ENCODE peak calls at places on chromosomes 12 and 14, in six cellular contexts. H, E, L, A, R and O are unnamed samples. For H3K27me3, the result is how much of the 10 kb centered on the place peaks cover.

GRCh38 chr14:93114713-93115068 is 1.0 kb downstream of the ITPK1 start:
- DNase-seq in H (no peak), E (no peak), L (no peak), A (peak), R (no peak), O (no peak)

GRCh38 chr14:96239759-96240158 is 16.3 kb upstream of the BDKRB1 start:
- DNase-seq in H (no peak), E (no peak), L (no peak), A (no peak), R (no peak), O (no peak)

GRCh38 chr12:98227162-98227561 is 288.2 kb upstream of the TMPO start:
- DNase-seq in H (peak), E (peak), L (no peak), A (peak), R (no peak), O (peak)

GRCh38 chr14:93538411-93538810 is 107.7 kb downstream of the UNC79 start:
- DNase-seq in H (peak), E (peak), L (no peak), A (peak), R (no peak), O (peak)

GRCh38 chr14:23175823-23176222 is 7.6 kb downstream of the SLC7A8 start:
- DNase-seq in H (no peak), E (no peak), L (no peak), A (no peak), R (no peak), O (no peak)

GRCh38 chr12:66776974-66777373 is 98.1 kb upstream of the GRIP1 start:
- DNase-seq in H (no peak), E (no peak), L (no peak), A (no peak), R (peak), O (no peak)

GRCh38 chr12:86196465-86196864 is 59.7 kb downstream of the MGAT4C start:
- DNase-seq in H (no peak), E (no peak), L (no peak), A (no peak), R (no peak), O (no peak)

GRCh38 chr14:23307687-23308644 is 1.3 kb downstream of the BCL2L2 start:
- DNase-seq in H (no peak), E (no peak), L (no peak), A (no peak), R (no peak), O (no peak)

GRCh38 chr12:99984271-99985128 is at the start of gene ANKS1B:
- DNase-seq in H (peak), E (no peak), L (no peak), A (peak), R (peak), O (no peak)

GRCh38 chr14:21978184-21978998 is 304.8 kb upstream of the OR4E1 start:
- DNase-seq in H (peak), E (peak), L (no peak), A (peak), R (no peak), O (peak)

GRCh38 chr12:68350753-68351152 is 18.6 kb upstream of the MDM1 start:
- DNase-seq in H (no peak), E (no peak), L (no peak), A (no peak), R (no peak), O (no peak)

GRCh38 chr14:48751293-48751692 is 834.9 kb downstream of the RPS29 start:
- DNase-seq in H (no peak), E (no peak), L (no peak), A (no peak), R (no peak), O (no peak)

GRCh38 chr14:90388437-90388836 is 8.4 kb upstream of the CALM1 start:
- DNase-seq in H (no peak), E (peak), L (no peak), A (peak), R (no peak), O (no peak)

GRCh38 chr14:73478684-73479083 is 12.0 kb upstream of the RIOX1 start:
- DNase-seq in H (no peak), E (no peak), L (no peak), A (no peak), R (no peak), O (no peak)

GRCh38 chr12:96327889-96328288 is 72.3 kb downstream of the CDK17 start:
- DNase-seq in H (no peak), E (no peak), L (no peak), A (no peak), R (no peak), O (no peak)

GRCh38 chr12:2057041-2057792 is 4.4 kb downstream of the CACNA1C start:
- DNase-seq in H (peak), E (peak), L (no peak), A (peak), R (no peak), O (peak)

GRCh38 chr14:95774265-95775160 is 60.6 kb upstream of the TCL1A start:
- DNase-seq in H (peak), E (peak), L (no peak), A (peak), R (peak), O (peak)

GRCh38 chr14:73339846-73340565 is 102.7 kb downstream of the PAPLN start:
- DNase-seq in H (peak), E (no peak), L (no peak), A (peak), R (no peak), O (no peak)

GRCh38 chr14:44453433-44454171 is 53.5 kb downstream of the FSCB start:
- DNase-seq in H (no peak), E (no peak), L (no peak), A (no peak), R (no peak), O (no peak)

GRCh38 chr12:47903151-47903611 is 1.6 kb downstream of the VDR start:
- DNase-seq in H (no peak), E (no peak), L (no peak), A (peak), R (no peak), O (peak)

GRCh38 chr12:104571328-104571727 is 114.6 kb downstream of the CHST11 start:
- DNase-seq in H (no peak), E (no peak), L (no peak), A (no peak), R (peak), O (no peak)

GRCh38 chr12:57939291-57939690 is 2.1 kb upstream of the ATP23 start:
- DNase-seq in H (no peak), E (no peak), L (no peak), A (no peak), R (no peak), O (peak)

GRCh38 chr14:71138236-71139057 is 231.2 kb downstream of the PCNX1 start:
- DNase-seq in H (no peak), E (no peak), L (no peak), A (no peak), R (no peak), O (no peak)

GRCh38 chr14:92366237-92366636 is 43.3 kb downstream of the SLC24A4 start:
- DNase-seq in H (no peak), E (no peak), L (no peak), A (no peak), R (no peak), O (no peak)

GRCh38 chr14:78595797-78596196 is 425.6 kb downstream of the NRXN3 start:
- DNase-seq in H (peak), E (no peak), L (no peak), A (peak), R (no peak), O (no peak)

GRCh38 chr14:100679707-100680438 is 46.8 kb upstream of the DLK1 start:
- DNase-seq in H (no peak), E (no peak), L (no peak), A (no peak), R (no peak), O (no peak)

GRCh38 chr14:55133416-55133815 is 4.4 kb downstream of the LGALS3 start:
- DNase-seq in H (no peak), E (peak), L (no peak), A (no peak), R (no peak), O (no peak)

GRCh38 chr12:45232771-45233372 is 17.0 kb downstream of the ANO6 start:
- DNase-seq in H (no peak), E (peak), L (peak), A (peak), R (no peak), O (no peak)

GRCh38 chr14:101521306-101521935 is 39.9 kb upstream of the DIO3 start:
- DNase-seq in H (no peak), E (no peak), L (no peak), A (no peak), R (no peak), O (no peak)

GRCh38 chr12:111870216-111870615 is 28.2 kb downstream of the MAPKAPK5 start:
- DNase-seq in H (no peak), E (no peak), L (no peak), A (no peak), R (no peak), O (no peak)

GRCh38 chr12:105107176-105107496 is 395 bp upstream of the WASHC4 start:
- DNase-seq in H (no peak), E (peak), L (no peak), A (no peak), R (no peak), O (peak)

GRCh38 chr14:59582845-59583509 is 6.4 kb upstream of the CCDC175 start:
- DNase-seq in H (peak), E (no peak), L (no peak), A (peak), R (no peak), O (peak)
- H3K4me3 ChIP-seq in H (no peak), E (no peak), L (no peak), A (no peak), R (no peak), O (no peak)

DNA sequence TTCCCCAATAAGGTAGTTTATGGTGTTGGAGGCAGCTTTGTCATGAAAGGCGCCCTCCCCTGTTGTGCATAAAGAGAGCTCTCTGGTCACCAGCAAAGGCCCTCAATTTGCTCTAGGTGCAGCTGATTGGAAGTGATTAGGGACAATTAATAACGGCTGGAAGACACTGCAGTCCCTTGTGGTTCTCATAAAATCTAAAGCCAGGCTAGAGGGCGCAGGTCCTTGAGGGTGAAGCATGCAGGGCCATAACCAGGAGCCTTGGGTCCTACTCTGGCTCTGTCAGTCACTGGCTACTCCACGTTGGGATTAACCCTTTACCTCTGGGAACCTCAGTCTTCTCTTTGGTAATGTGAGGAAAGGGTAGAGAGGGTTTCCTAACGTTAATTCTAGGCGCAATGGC is 1.9 kb downstream of the DAAM1 start:
- DNase-seq in H (peak), E (no peak), L (no peak), A (peak), R (no peak), O (peak)
- TF ChIP-seq CTCF in H (peak), E (no peak), L (no peak), A (peak), R (peak), O (no peak)

GRCh38 chr12:117968084-117968789 is 553 bp downstream of the KSR2 start:
- DNase-seq in H (no peak), E (no peak), L (no peak), A (peak), R (no peak), O (no peak)
- H3K27me3 ChIP-seq in H (under half), E (under half), L (under half), A (under half), R (under half), O (under half)

DNA sequence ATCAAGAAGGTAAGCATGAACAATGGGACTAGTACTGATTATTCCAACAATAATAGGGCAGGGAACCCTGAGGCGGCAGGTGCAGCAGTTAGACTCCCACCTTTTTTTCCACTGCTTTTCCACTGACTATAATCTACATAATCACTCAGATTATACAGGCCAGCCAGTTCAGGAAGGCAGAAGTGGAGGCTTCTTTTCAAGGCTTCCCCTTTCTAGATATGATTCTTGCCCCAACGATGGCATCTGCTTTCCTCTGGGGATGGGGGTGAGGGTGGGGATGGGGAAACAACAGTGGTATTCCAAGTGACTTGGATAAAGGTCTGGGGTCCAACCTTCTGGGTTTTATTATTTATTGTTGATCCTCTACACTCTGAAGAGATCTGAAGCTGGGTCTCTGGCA is 331 bp downstream of the NCKAP1L start:
- DNase-seq in H (no peak), E (no peak), L (no peak), A (no peak), R (no peak), O (no peak)
- H3K4me3 ChIP-seq in H (no peak), E (no peak), L (peak), A (no peak), R (peak), O (peak)

GRCh38 chr12:126051611-126052107 is 986.4 kb downstream of the AACS start:
- DNase-seq in H (no peak), E (no peak), L (no peak), A (no peak), R (no peak), O (no peak)
- TF ChIP-seq CTCF in H (no peak), E (no peak), L (no peak), A (no peak), R (no peak), O (no peak)